ENCODE peak calls at places on chromosomes 16 and 17, in eight cellular contexts. One of them, this sample, is unnamed.
A peak's percentile ranks its signal among the peaks of the same experiment; 100 is the strongest.

GRCh38 chr17:72122668-72123495 is 2.1 kb downstream of the SOX9 start:
- DNase-seq in Peyer's patch: no peak
- DNase-seq in tibial nerve: no peak
- DNase-seq in heart left ventricle: no peak
- DNase-seq in IMR-90: peak; percentile 68
- DNase-seq in testis: peak; percentile 49
- DNase-seq in HepG2: peak; percentile 86
- DNase-seq in prostate gland: no peak
- DNase-seq in this sample: no peak

GRCh38 chr16:68802190-68802589 is 41.1 kb upstream of the TANGO6 start:
- DNase-seq in Peyer's patch: no peak
- DNase-seq in tibial nerve: no peak
- DNase-seq in heart left ventricle: no peak
- DNase-seq in IMR-90: peak; percentile 81
- DNase-seq in testis: no peak
- DNase-seq in HepG2: no peak
- DNase-seq in prostate gland: no peak
- DNase-seq in this sample: no peak

GRCh38 chr16:2171601-2172178 is 16.1 kb downstream of the TRAF7 start:
- DNase-seq in Peyer's patch: no peak
- DNase-seq in tibial nerve: no peak
- DNase-seq in heart left ventricle: no peak
- DNase-seq in IMR-90: no peak
- DNase-seq in testis: no peak
- DNase-seq in HepG2: no peak
- DNase-seq in prostate gland: no peak
- DNase-seq in this sample: no peak

GRCh38 chr17:37551788-37552187 is 57.4 kb downstream of the SYNRG start:
- DNase-seq in Peyer's patch: no peak
- DNase-seq in tibial nerve: no peak
- DNase-seq in heart left ventricle: no peak
- DNase-seq in IMR-90: peak; percentile 34
- DNase-seq in testis: no peak
- DNase-seq in HepG2: no peak
- DNase-seq in prostate gland: peak; percentile 27
- DNase-seq in this sample: no peak

GRCh38 chr16:30366511-30366910 is 3.8 kb downstream of the TBC1D10B start:
- DNase-seq in Peyer's patch: no peak
- DNase-seq in tibial nerve: no peak
- DNase-seq in heart left ventricle: no peak
- DNase-seq in IMR-90: no peak
- DNase-seq in testis: no peak
- DNase-seq in HepG2: no peak
- DNase-seq in prostate gland: no peak
- DNase-seq in this sample: no peak

GRCh38 chr16:64450170-64450569 is 671.7 kb downstream of the CDH11 start:
- DNase-seq in Peyer's patch: no peak
- DNase-seq in tibial nerve: no peak
- DNase-seq in heart left ventricle: no peak
- DNase-seq in IMR-90: peak; percentile 30
- DNase-seq in testis: no peak
- DNase-seq in HepG2: no peak
- DNase-seq in prostate gland: no peak
- DNase-seq in this sample: no peak

GRCh38 chr16:50265260-50265659 is 1.1 kb upstream of the ADCY7 start:
- DNase-seq in Peyer's patch: peak; percentile 54
- DNase-seq in tibial nerve: no peak
- DNase-seq in heart left ventricle: no peak
- DNase-seq in IMR-90: peak; percentile 12
- DNase-seq in testis: no peak
- DNase-seq in HepG2: peak; percentile 69
- DNase-seq in prostate gland: no peak
- DNase-seq in this sample: no peak

GRCh38 chr17:4477286-4477791 is 21.3 kb upstream of the SPNS2 start:
- DNase-seq in Peyer's patch: no peak
- DNase-seq in tibial nerve: no peak
- DNase-seq in heart left ventricle: no peak
- DNase-seq in IMR-90: no peak
- DNase-seq in testis: no peak
- DNase-seq in HepG2: no peak
- DNase-seq in prostate gland: no peak
- DNase-seq in this sample: no peak

GRCh38 chr16:52547001-52547833 is at the start of gene TOX3:
- DNase-seq in Peyer's patch: no peak
- DNase-seq in tibial nerve: no peak
- DNase-seq in heart left ventricle: no peak
- DNase-seq in IMR-90: no peak
- DNase-seq in testis: no peak
- DNase-seq in HepG2: no peak
- DNase-seq in prostate gland: no peak
- DNase-seq in this sample: no peak

GRCh38 chr17:32565401-32565800 is 78.6 kb downstream of the CDK5R1 start:
- DNase-seq in Peyer's patch: no peak
- DNase-seq in tibial nerve: no peak
- DNase-seq in heart left ventricle: no peak
- DNase-seq in IMR-90: no peak
- DNase-seq in testis: no peak
- DNase-seq in HepG2: peak; percentile 12
- DNase-seq in prostate gland: no peak
- DNase-seq in this sample: no peak

GRCh38 chr16:27852116-27852515 is 211.4 kb downstream of the GSG1L start:
- DNase-seq in Peyer's patch: no peak
- DNase-seq in tibial nerve: no peak
- DNase-seq in heart left ventricle: no peak
- DNase-seq in IMR-90: no peak
- DNase-seq in testis: no peak
- DNase-seq in HepG2: no peak
- DNase-seq in prostate gland: no peak
- DNase-seq in this sample: no peak

GRCh38 chr16:86363836-86364618 is 146.3 kb upstream of the FOXF1 start:
- DNase-seq in Peyer's patch: no peak
- DNase-seq in tibial nerve: no peak
- DNase-seq in heart left ventricle: no peak
- DNase-seq in IMR-90: no peak
- DNase-seq in testis: no peak
- DNase-seq in HepG2: no peak
- DNase-seq in prostate gland: peak; percentile 27
- DNase-seq in this sample: no peak

GRCh38 chr16:4920826-4921225 is 16.1 kb downstream of the PPL start:
- DNase-seq in Peyer's patch: no peak
- DNase-seq in tibial nerve: no peak
- DNase-seq in heart left ventricle: no peak
- DNase-seq in IMR-90: peak; percentile 49
- DNase-seq in testis: no peak
- DNase-seq in HepG2: no peak
- DNase-seq in prostate gland: no peak
- DNase-seq in this sample: no peak

GRCh38 chr16:65202461-65202860 is 80.6 kb upstream of the CDH11 start:
- DNase-seq in Peyer's patch: no peak
- DNase-seq in tibial nerve: no peak
- DNase-seq in heart left ventricle: no peak
- DNase-seq in IMR-90: peak; percentile 79
- DNase-seq in testis: no peak
- DNase-seq in HepG2: no peak
- DNase-seq in prostate gland: no peak
- DNase-seq in this sample: no peak

GRCh38 chr17:79374087-79374486 is 236.8 kb downstream of the RBFOX3 start:
- DNase-seq in Peyer's patch: no peak
- DNase-seq in tibial nerve: no peak
- DNase-seq in heart left ventricle: no peak
- DNase-seq in IMR-90: no peak
- DNase-seq in testis: no peak
- DNase-seq in HepG2: no peak
- DNase-seq in prostate gland: no peak
- DNase-seq in this sample: no peak

GRCh38 chr17:79374807-79375206 is 236.0 kb downstream of the RBFOX3 start:
- DNase-seq in Peyer's patch: no peak
- DNase-seq in tibial nerve: no peak
- DNase-seq in heart left ventricle: no peak
- DNase-seq in IMR-90: no peak
- DNase-seq in testis: no peak
- DNase-seq in HepG2: no peak
- DNase-seq in prostate gland: no peak
- DNase-seq in this sample: no peak

GRCh38 chr17:79370594-79370993 is 240.3 kb downstream of the RBFOX3 start:
- DNase-seq in Peyer's patch: no peak
- DNase-seq in tibial nerve: no peak
- DNase-seq in heart left ventricle: no peak
- DNase-seq in IMR-90: no peak
- DNase-seq in testis: no peak
- DNase-seq in HepG2: no peak
- DNase-seq in prostate gland: no peak
- DNase-seq in this sample: no peak

GRCh38 chr17:79371984-79372383 is 238.9 kb downstream of the RBFOX3 start:
- DNase-seq in Peyer's patch: no peak
- DNase-seq in tibial nerve: no peak
- DNase-seq in heart left ventricle: no peak
- DNase-seq in IMR-90: no peak
- DNase-seq in testis: no peak
- DNase-seq in HepG2: no peak
- DNase-seq in prostate gland: no peak
- DNase-seq in this sample: no peak

DNA sequence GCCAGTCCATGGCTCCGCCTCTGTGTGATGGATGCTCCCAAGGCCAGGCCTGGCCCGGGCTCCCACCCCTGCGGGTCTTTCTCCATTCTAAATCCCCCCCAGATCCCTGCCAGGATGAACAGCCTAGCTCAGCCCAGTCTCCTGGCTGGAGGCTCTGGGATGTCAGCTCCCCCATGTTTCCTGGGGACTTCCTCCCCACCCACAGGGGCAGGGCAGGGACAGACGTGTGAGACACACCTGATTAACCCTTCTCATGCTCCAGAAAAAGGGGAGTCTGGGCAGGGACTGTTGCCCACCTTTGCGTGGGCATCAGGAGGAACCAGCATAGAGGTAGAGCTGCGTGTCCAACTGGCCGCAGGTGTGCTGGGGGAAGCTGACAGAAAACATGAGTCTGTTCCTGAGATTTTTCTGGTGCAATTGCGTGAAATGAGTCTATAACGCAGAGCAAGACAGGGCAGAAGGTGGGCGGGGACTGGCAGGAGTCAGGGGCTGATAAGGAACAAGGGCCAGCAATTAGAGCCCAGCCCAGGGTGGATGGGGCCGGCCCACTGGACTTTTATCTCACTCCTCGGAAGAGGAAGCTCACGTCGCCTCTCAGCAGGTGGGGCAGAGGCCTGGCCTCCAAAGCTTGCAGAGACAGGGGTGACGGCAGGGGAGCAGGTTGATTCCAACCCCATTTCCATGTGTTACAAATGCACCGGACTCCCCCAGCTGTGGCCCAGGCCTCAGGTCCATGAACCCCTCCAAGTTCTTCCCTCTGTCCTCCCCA is 238.2 kb downstream of the RBFOX3 start:
- DNase-seq in Peyer's patch: no peak
- DNase-seq in tibial nerve: no peak
- DNase-seq in heart left ventricle: no peak
- DNase-seq in IMR-90: no peak
- DNase-seq in testis: no peak
- DNase-seq in HepG2: no peak
- DNase-seq in prostate gland: no peak
- DNase-seq in this sample: no peak
- H3K27me3 ChIP-seq in Peyer's patch: no peaks in the 10 kb centered on the region
- H3K27me3 ChIP-seq in tibial nerve: peaks cover 40% of the 10 kb centered on the region
- H3K27me3 ChIP-seq in heart left ventricle: peaks cover 67% of the 10 kb centered on the region
- H3K27me3 ChIP-seq in IMR-90: peaks cover 8% of the 10 kb centered on the region
- H3K27me3 ChIP-seq in testis: no peaks in the 10 kb centered on the region
- H3K27me3 ChIP-seq in HepG2: peaks cover 24% of the 10 kb centered on the region
- H3K27me3 ChIP-seq in prostate gland: peaks cover 1% of the 10 kb centered on the region
- H3K27me3 ChIP-seq in this sample: no peaks in the 10 kb centered on the region

GRCh38 chr17:57957120-57957850 is 2.1 kb upstream of the CUEDC1 start:
- DNase-seq in Peyer's patch: peak; percentile 5
- DNase-seq in tibial nerve: no peak
- DNase-seq in heart left ventricle: no peak
- DNase-seq in IMR-90: no peak
- DNase-seq in testis: no peak
- DNase-seq in HepG2: no peak
- DNase-seq in prostate gland: no peak
- DNase-seq in this sample: peak; percentile 8

GRCh38 chr17:57954421-57955182 is 610 bp downstream of the CUEDC1 start:
- DNase-seq in Peyer's patch: no peak
- DNase-seq in tibial nerve: peak; percentile 67
- DNase-seq in heart left ventricle: peak; percentile 92
- DNase-seq in IMR-90: peak; percentile 46
- DNase-seq in testis: peak; percentile 60
- DNase-seq in HepG2: no peak
- DNase-seq in prostate gland: peak; percentile 59
- DNase-seq in this sample: peak; percentile 81

GRCh38 chr17:57953703-57954420 is 1.4 kb downstream of the CUEDC1 start:
- DNase-seq in Peyer's patch: no peak
- DNase-seq in tibial nerve: no peak
- DNase-seq in heart left ventricle: no peak
- DNase-seq in IMR-90: no peak
- DNase-seq in testis: no peak
- DNase-seq in HepG2: no peak
- DNase-seq in prostate gland: no peak
- DNase-seq in this sample: no peak

GRCh38 chr17:57956311-57957119 is 1.3 kb upstream of the CUEDC1 start:
- DNase-seq in Peyer's patch: peak; percentile 54
- DNase-seq in tibial nerve: no peak
- DNase-seq in heart left ventricle: no peak
- DNase-seq in IMR-90: no peak
- DNase-seq in testis: no peak
- DNase-seq in HepG2: no peak
- DNase-seq in prostate gland: no peak
- DNase-seq in this sample: peak; percentile 15

GRCh38 chr17:57955183-57955952 is at the start of gene CUEDC1:
- DNase-seq in Peyer's patch: peak; percentile 49
- DNase-seq in tibial nerve: peak; percentile 53
- DNase-seq in heart left ventricle: peak; percentile 87
- DNase-seq in IMR-90: peak; percentile 39
- DNase-seq in testis: peak; percentile 68
- DNase-seq in HepG2: no peak
- DNase-seq in prostate gland: peak; percentile 67
- DNase-seq in this sample: peak; percentile 77
- TF ChIP-seq CTCF in Peyer's patch: peak; percentile 56
- TF ChIP-seq CTCF in tibial nerve: peak; percentile 30
- TF ChIP-seq CTCF in heart left ventricle: peak; percentile 59
- TF ChIP-seq CTCF in IMR-90: peak; percentile 52
- TF ChIP-seq CTCF in testis: peak; percentile 57
- TF ChIP-seq CTCF in HepG2: peak; percentile 52
- TF ChIP-seq CTCF in prostate gland: peak; percentile 26
- TF ChIP-seq CTCF in this sample: peak; percentile 44

GRCh38 chr17:81552244-81553017 is at the start of gene FAAP100:
- DNase-seq in Peyer's patch: peak; percentile 75
- DNase-seq in tibial nerve: peak; percentile 48
- DNase-seq in heart left ventricle: peak; percentile 82
- DNase-seq in IMR-90: peak; percentile 72
- DNase-seq in testis: peak; percentile 79
- DNase-seq in HepG2: peak; percentile 63
- DNase-seq in prostate gland: peak; percentile 67
- DNase-seq in this sample: peak; percentile 82
- TF ChIP-seq POLR2A in Peyer's patch: peak; percentile 75
- TF ChIP-seq POLR2A in tibial nerve: peak; percentile 82
- TF ChIP-seq POLR2A in heart left ventricle: no peak
- TF ChIP-seq POLR2A in IMR-90: peak; percentile 65
- TF ChIP-seq POLR2A in testis: no peak
- TF ChIP-seq POLR2A in HepG2: peak; percentile 66
- TF ChIP-seq POLR2A in prostate gland: peak; percentile 59
- TF ChIP-seq POLR2A in this sample: peak; percentile 80

DNA sequence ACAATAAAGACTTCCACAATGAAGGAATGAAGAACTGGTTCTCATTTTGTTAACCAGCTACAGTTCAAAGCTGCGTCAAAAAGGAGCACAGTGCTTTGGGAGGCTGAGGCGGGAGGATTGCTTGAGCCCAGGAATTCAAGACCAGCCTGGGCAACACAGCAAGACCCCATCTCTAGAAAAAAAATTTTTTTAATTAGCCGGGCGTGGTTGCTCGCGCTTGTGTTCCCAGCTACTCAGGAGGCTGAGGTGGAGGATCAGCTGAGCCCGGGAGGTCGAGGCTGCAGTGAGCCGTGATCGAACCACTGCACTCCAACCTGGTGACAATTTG is 764 bp upstream of the SLC6A4 start:
- DNase-seq in Peyer's patch: no peak
- DNase-seq in tibial nerve: no peak
- DNase-seq in heart left ventricle: no peak
- DNase-seq in IMR-90: no peak
- DNase-seq in testis: no peak
- DNase-seq in HepG2: no peak
- DNase-seq in prostate gland: no peak
- DNase-seq in this sample: no peak
- H3K27me3 ChIP-seq in Peyer's patch: no peaks in the 10 kb centered on the region
- H3K27me3 ChIP-seq in tibial nerve: peaks cover 54% of the 10 kb centered on the region
- H3K27me3 ChIP-seq in heart left ventricle: peaks cover 38% of the 10 kb centered on the region
- H3K27me3 ChIP-seq in IMR-90: peaks cover 73% of the 10 kb centered on the region
- H3K27me3 ChIP-seq in testis: no peaks in the 10 kb centered on the region
- H3K27me3 ChIP-seq in HepG2: no peaks in the 10 kb centered on the region
- H3K27me3 ChIP-seq in prostate gland: no peaks in the 10 kb centered on the region
- H3K27me3 ChIP-seq in this sample: peaks cover 4% of the 10 kb centered on the region

This sample was measured in uterus.